ENCODE peak calls at places on chromosomes 2 and 18, in eight cellular contexts. One of them, this sample, is unnamed.
A peak's percentile ranks its signal among the peaks of the same experiment; 100 is the strongest.

GRCh38 chr2:132670961-132671781 is 1.2 kb upstream of the LYPD1 start:
- DNase-seq in GM10248: no peak
- DNase-seq in GM12865: no peak
- DNase-seq in fibroblast of pulmonary artery: peak; percentile 85
- DNase-seq in chondrocyte: no peak
- DNase-seq in coronary artery: no peak
- DNase-seq in AG10803: peak; percentile 77
- DNase-seq in HCT116: peak; percentile 27
- DNase-seq in this sample: no peak

GRCh38 chr2:237171396-237171795 is 85.7 kb downstream of the COPS8 start:
- DNase-seq in GM10248: no peak
- DNase-seq in GM12865: no peak
- DNase-seq in fibroblast of pulmonary artery: peak; percentile 97
- DNase-seq in chondrocyte: no peak
- DNase-seq in coronary artery: no peak
- DNase-seq in AG10803: peak; percentile 95
- DNase-seq in HCT116: peak; percentile 19
- DNase-seq in this sample: no peak

GRCh38 chr2:20213651-20214565 is 11.0 kb downstream of the SDC1 start:
- DNase-seq in GM10248: no peak
- DNase-seq in GM12865: peak; percentile 50
- DNase-seq in fibroblast of pulmonary artery: peak; percentile 56
- DNase-seq in chondrocyte: peak; percentile 61
- DNase-seq in coronary artery: no peak
- DNase-seq in AG10803: no peak
- DNase-seq in HCT116: no peak
- DNase-seq in this sample: no peak

GRCh38 chr2:121095257-121096080 is 189.5 kb downstream of the TFCP2L1 start:
- DNase-seq in GM10248: peak; percentile 58
- DNase-seq in GM12865: peak; percentile 47
- DNase-seq in fibroblast of pulmonary artery: peak; percentile 76
- DNase-seq in chondrocyte: peak; percentile 88
- DNase-seq in coronary artery: no peak
- DNase-seq in AG10803: peak; percentile 60
- DNase-seq in HCT116: peak; percentile 72
- DNase-seq in this sample: peak; percentile 43

GRCh38 chr18:49273201-49273880 is 187.1 kb downstream of the DYM start:
- DNase-seq in GM10248: no peak
- DNase-seq in GM12865: no peak
- DNase-seq in fibroblast of pulmonary artery: no peak
- DNase-seq in chondrocyte: no peak
- DNase-seq in coronary artery: no peak
- DNase-seq in AG10803: peak; percentile 48
- DNase-seq in HCT116: no peak
- DNase-seq in this sample: no peak

GRCh38 chr2:167905668-167906067 is 341.7 kb downstream of the STK39 start:
- DNase-seq in GM10248: no peak
- DNase-seq in GM12865: no peak
- DNase-seq in fibroblast of pulmonary artery: no peak
- DNase-seq in chondrocyte: no peak
- DNase-seq in coronary artery: no peak
- DNase-seq in AG10803: no peak
- DNase-seq in HCT116: no peak
- DNase-seq in this sample: no peak

GRCh38 chr2:64695656-64696310 is 42.1 kb upstream of the SERTAD2 start:
- DNase-seq in GM10248: no peak
- DNase-seq in GM12865: no peak
- DNase-seq in fibroblast of pulmonary artery: peak; percentile 18
- DNase-seq in chondrocyte: no peak
- DNase-seq in coronary artery: no peak
- DNase-seq in AG10803: peak; percentile 74
- DNase-seq in HCT116: no peak
- DNase-seq in this sample: no peak

GRCh38 chr2:20106746-20107145 is 55.3 kb upstream of the LAPTM4A start:
- DNase-seq in GM10248: no peak
- DNase-seq in GM12865: no peak
- DNase-seq in fibroblast of pulmonary artery: no peak
- DNase-seq in chondrocyte: no peak
- DNase-seq in coronary artery: no peak
- DNase-seq in AG10803: no peak
- DNase-seq in HCT116: no peak
- DNase-seq in this sample: peak; percentile 65

GRCh38 chr18:34936772-34937171 is 104.4 kb upstream of the MAPRE2 start:
- DNase-seq in GM10248: no peak
- DNase-seq in GM12865: no peak
- DNase-seq in fibroblast of pulmonary artery: no peak
- DNase-seq in chondrocyte: no peak
- DNase-seq in coronary artery: no peak
- DNase-seq in AG10803: no peak
- DNase-seq in HCT116: no peak
- DNase-seq in this sample: no peak

GRCh38 chr2:9288681-9289338 is 82.2 kb downstream of the ASAP2 start:
- DNase-seq in GM10248: no peak
- DNase-seq in GM12865: no peak
- DNase-seq in fibroblast of pulmonary artery: peak; percentile 44
- DNase-seq in chondrocyte: no peak
- DNase-seq in coronary artery: no peak
- DNase-seq in AG10803: peak; percentile 61
- DNase-seq in HCT116: no peak
- DNase-seq in this sample: no peak

GRCh38 chr2:175793649-175794048 is 208.4 kb downstream of the LNPK start:
- DNase-seq in GM10248: no peak
- DNase-seq in GM12865: no peak
- DNase-seq in fibroblast of pulmonary artery: no peak
- DNase-seq in chondrocyte: no peak
- DNase-seq in coronary artery: no peak
- DNase-seq in AG10803: no peak
- DNase-seq in HCT116: no peak
- DNase-seq in this sample: no peak

GRCh38 chr2:3189961-3190360 is 187.7 kb downstream of the EIPR1 start:
- DNase-seq in GM10248: no peak
- DNase-seq in GM12865: peak; percentile 9
- DNase-seq in fibroblast of pulmonary artery: no peak
- DNase-seq in chondrocyte: no peak
- DNase-seq in coronary artery: no peak
- DNase-seq in AG10803: no peak
- DNase-seq in HCT116: no peak
- DNase-seq in this sample: no peak

GRCh38 chr2:207128867-207129266 is 36.9 kb downstream of the KLF7 start:
- DNase-seq in GM10248: no peak
- DNase-seq in GM12865: no peak
- DNase-seq in fibroblast of pulmonary artery: no peak
- DNase-seq in chondrocyte: no peak
- DNase-seq in coronary artery: no peak
- DNase-seq in AG10803: no peak
- DNase-seq in HCT116: no peak
- DNase-seq in this sample: no peak

GRCh38 chr2:200862532-200863000 is 1.9 kb downstream of the CLK1 start:
- DNase-seq in GM10248: peak; percentile 37
- DNase-seq in GM12865: peak; percentile 59
- DNase-seq in fibroblast of pulmonary artery: peak; percentile 70
- DNase-seq in chondrocyte: no peak
- DNase-seq in coronary artery: no peak
- DNase-seq in AG10803: peak; percentile 43
- DNase-seq in HCT116: no peak
- DNase-seq in this sample: peak; percentile 87

GRCh38 chr2:46320141-46320567 is 22.9 kb downstream of the EPAS1 start:
- DNase-seq in GM10248: no peak
- DNase-seq in GM12865: no peak
- DNase-seq in fibroblast of pulmonary artery: no peak
- DNase-seq in chondrocyte: no peak
- DNase-seq in coronary artery: no peak
- DNase-seq in AG10803: peak; percentile 62
- DNase-seq in HCT116: no peak
- DNase-seq in this sample: no peak
- TF ChIP-seq CTCF in GM10248: no peak
- TF ChIP-seq CTCF in GM12865: no peak
- TF ChIP-seq CTCF in fibroblast of pulmonary artery: no peak
- TF ChIP-seq CTCF in chondrocyte: no peak
- TF ChIP-seq CTCF in coronary artery: no peak
- TF ChIP-seq CTCF in AG10803: no peak
- TF ChIP-seq CTCF in HCT116: no peak
- TF ChIP-seq CTCF in this sample: no peak

GRCh38 chr18:629303-630150 is 27.9 kb upstream of the TYMS start:
- DNase-seq in GM10248: no peak
- DNase-seq in GM12865: no peak
- DNase-seq in fibroblast of pulmonary artery: peak; percentile 23
- DNase-seq in chondrocyte: no peak
- DNase-seq in coronary artery: no peak
- DNase-seq in AG10803: no peak
- DNase-seq in HCT116: no peak
- DNase-seq in this sample: peak; percentile 47
- TF ChIP-seq CTCF in GM10248: no peak
- TF ChIP-seq CTCF in GM12865: peak; percentile 17
- TF ChIP-seq CTCF in fibroblast of pulmonary artery: peak; percentile 25
- TF ChIP-seq CTCF in chondrocyte: peak; percentile 45
- TF ChIP-seq CTCF in coronary artery: no peak
- TF ChIP-seq CTCF in AG10803: peak; percentile 0
- TF ChIP-seq CTCF in HCT116: peak; percentile 37
- TF ChIP-seq CTCF in this sample: no peak

GRCh38 chr2:72147303-72147970 is at the start of gene CYP26B1:
- DNase-seq in GM10248: peak; percentile 17
- DNase-seq in GM12865: no peak
- DNase-seq in fibroblast of pulmonary artery: no peak
- DNase-seq in chondrocyte: no peak
- DNase-seq in coronary artery: peak; percentile 74
- DNase-seq in AG10803: no peak
- DNase-seq in HCT116: no peak
- DNase-seq in this sample: no peak
- TF ChIP-seq CTCF in GM10248: no peak
- TF ChIP-seq CTCF in GM12865: no peak
- TF ChIP-seq CTCF in fibroblast of pulmonary artery: no peak
- TF ChIP-seq CTCF in chondrocyte: peak; percentile 33
- TF ChIP-seq CTCF in coronary artery: no peak
- TF ChIP-seq CTCF in AG10803: no peak
- TF ChIP-seq CTCF in HCT116: no peak
- TF ChIP-seq CTCF in this sample: no peak

GRCh38 chr2:193861557-193861956 is 1666.8 kb upstream of the TMEFF2 start:
- DNase-seq in GM10248: no peak
- DNase-seq in GM12865: no peak
- DNase-seq in fibroblast of pulmonary artery: no peak
- DNase-seq in chondrocyte: no peak
- DNase-seq in coronary artery: no peak
- DNase-seq in AG10803: no peak
- DNase-seq in HCT116: no peak
- DNase-seq in this sample: no peak
- TF ChIP-seq CTCF in GM10248: no peak
- TF ChIP-seq CTCF in GM12865: no peak
- TF ChIP-seq CTCF in fibroblast of pulmonary artery: peak; percentile 14
- TF ChIP-seq CTCF in chondrocyte: peak; percentile 54
- TF ChIP-seq CTCF in coronary artery: no peak
- TF ChIP-seq CTCF in AG10803: no peak
- TF ChIP-seq CTCF in HCT116: peak; percentile 47
- TF ChIP-seq CTCF in this sample: no peak

DNA sequence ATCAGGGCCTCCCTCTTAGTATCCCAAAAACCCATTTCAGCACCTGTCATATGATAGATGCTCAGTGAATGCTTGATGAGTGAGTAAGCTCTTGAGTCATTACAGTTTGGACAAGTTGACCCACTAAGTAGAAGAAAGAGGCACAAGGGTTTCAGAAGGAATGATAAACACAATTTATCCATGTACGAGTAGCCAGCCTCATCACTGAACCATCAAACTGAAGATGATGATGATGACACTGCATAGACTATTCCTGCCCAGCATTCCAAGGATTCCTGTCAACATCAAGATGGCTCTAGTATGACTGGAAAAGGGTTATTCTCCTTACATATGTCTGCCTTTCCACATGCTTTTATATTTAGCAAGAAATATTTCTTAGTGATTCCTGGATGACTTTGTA is 595.9 kb downstream of the BCL11A start:
- DNase-seq in GM10248: no peak
- DNase-seq in GM12865: no peak
- DNase-seq in fibroblast of pulmonary artery: no peak
- DNase-seq in chondrocyte: no peak
- DNase-seq in coronary artery: no peak
- DNase-seq in AG10803: peak; percentile 11
- DNase-seq in HCT116: no peak
- DNase-seq in this sample: no peak
- TF ChIP-seq CTCF in GM10248: no peak
- TF ChIP-seq CTCF in GM12865: no peak
- TF ChIP-seq CTCF in fibroblast of pulmonary artery: no peak
- TF ChIP-seq CTCF in chondrocyte: no peak
- TF ChIP-seq CTCF in coronary artery: no peak
- TF ChIP-seq CTCF in AG10803: no peak
- TF ChIP-seq CTCF in HCT116: no peak
- TF ChIP-seq CTCF in this sample: no peak

DNA sequence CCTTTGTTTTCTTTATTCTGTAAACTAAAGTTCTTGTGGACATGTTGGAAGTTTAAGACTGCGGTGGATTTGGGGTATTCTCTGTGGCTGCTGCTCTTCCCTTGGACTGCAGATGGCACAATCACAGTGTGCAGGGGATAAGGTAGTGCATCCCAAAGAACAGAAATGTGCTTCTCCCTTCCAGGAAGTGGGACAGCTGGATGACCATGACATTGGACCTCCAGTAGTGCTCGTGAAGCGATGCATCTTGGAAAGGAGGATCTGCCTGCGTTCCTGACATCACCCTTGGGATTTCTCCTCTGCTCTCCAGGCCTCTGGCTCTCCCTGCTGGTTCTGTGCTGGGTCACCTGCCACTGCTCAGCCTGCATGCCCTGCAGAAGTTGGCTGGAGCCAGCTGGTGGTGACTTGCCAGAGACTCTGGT is 109.9 kb downstream of the SLC4A3 start:
- DNase-seq in GM10248: no peak
- DNase-seq in GM12865: no peak
- DNase-seq in fibroblast of pulmonary artery: peak; percentile 29
- DNase-seq in chondrocyte: no peak
- DNase-seq in coronary artery: no peak
- DNase-seq in AG10803: no peak
- DNase-seq in HCT116: no peak
- DNase-seq in this sample: no peak
- TF ChIP-seq CTCF in GM10248: peak; percentile 19
- TF ChIP-seq CTCF in GM12865: no peak
- TF ChIP-seq CTCF in fibroblast of pulmonary artery: peak; percentile 33
- TF ChIP-seq CTCF in chondrocyte: peak; percentile 82
- TF ChIP-seq CTCF in coronary artery: no peak
- TF ChIP-seq CTCF in AG10803: peak; percentile 55
- TF ChIP-seq CTCF in HCT116: peak; percentile 43
- TF ChIP-seq CTCF in this sample: no peak